ENCODE peak calls at places on chromosomes 1 and 21, in ten cellular contexts. E is CD8-positive, alpha-beta T cell; O is GM23338; B is upper lobe of right lung; Q is cardiac muscle cell; V is suprapubic skin; A is uterus; C is WERI-Rb-1; X is A549; L is lower lobe of right lung. P is an unnamed sample.

GRCh38 chr21:37431243-37431642 is 64.7 kb downstream of the DYRK1A start:
- DNase-seq in E (no peak), O (peak; percentile 35), B (no peak), Q (no peak), V (no peak), A (no peak), C (no peak), X (no peak), L (no peak), P (no peak)

GRCh38 chr1:19287436-19288185 is 959 bp downstream of the AKR7A3 start:
- DNase-seq in E (no peak), O (no peak), B (no peak), Q (no peak), V (no peak), A (no peak), C (no peak), X (no peak), L (no peak), P (no peak)

GRCh38 chr1:93194231-93194630 is 13.7 kb downstream of the CCDC18 start:
- DNase-seq in E (no peak), O (no peak), B (no peak), Q (no peak), V (no peak), A (no peak), C (no peak), X (no peak), L (no peak), P (no peak)

GRCh38 chr1:201358596-201358995 is 18.9 kb downstream of the TNNT2 start:
- DNase-seq in E (no peak), O (no peak), B (peak; percentile 31), Q (peak; percentile 0), V (no peak), A (no peak), C (no peak), X (no peak), L (peak; percentile 6), P (no peak)

GRCh38 chr1:160777486-160778089 is 18.4 kb upstream of the LY9 start:
- DNase-seq in E (peak; percentile 64), O (peak; percentile 84), B (no peak), Q (peak; percentile 55), V (no peak), A (no peak), C (peak; percentile 36), X (peak; percentile 35), L (no peak), P (no peak)

GRCh38 chr1:98388431-98388830 is 273.1 kb upstream of the SNX7 start:
- DNase-seq in E (no peak), O (no peak), B (no peak), Q (no peak), V (no peak), A (no peak), C (no peak), X (no peak), L (no peak), P (no peak)

GRCh38 chr1:116764466-116764896 is 10.3 kb downstream of the CD2 start:
- DNase-seq in E (no peak), O (no peak), B (no peak), Q (no peak), V (no peak), A (no peak), C (no peak), X (no peak), L (no peak), P (no peak)

GRCh38 chr1:58584082-58584895 is 7.2 kb upstream of the TACSTD2 start:
- DNase-seq in E (no peak), O (peak; percentile 26), B (peak; percentile 78), Q (peak; percentile 64), V (no peak), A (peak; percentile 69), C (no peak), X (peak; percentile 66), L (peak; percentile 73), P (no peak)

GRCh38 chr1:170970256-170970655 is 34.9 kb downstream of the MROH9 start:
- DNase-seq in E (no peak), O (no peak), B (no peak), Q (no peak), V (no peak), A (no peak), C (no peak), X (no peak), L (no peak), P (no peak)

GRCh38 chr1:170964506-170964905 is 29.2 kb downstream of the MROH9 start:
- DNase-seq in E (no peak), O (no peak), B (no peak), Q (no peak), V (no peak), A (no peak), C (no peak), X (no peak), L (no peak), P (no peak)

DNA sequence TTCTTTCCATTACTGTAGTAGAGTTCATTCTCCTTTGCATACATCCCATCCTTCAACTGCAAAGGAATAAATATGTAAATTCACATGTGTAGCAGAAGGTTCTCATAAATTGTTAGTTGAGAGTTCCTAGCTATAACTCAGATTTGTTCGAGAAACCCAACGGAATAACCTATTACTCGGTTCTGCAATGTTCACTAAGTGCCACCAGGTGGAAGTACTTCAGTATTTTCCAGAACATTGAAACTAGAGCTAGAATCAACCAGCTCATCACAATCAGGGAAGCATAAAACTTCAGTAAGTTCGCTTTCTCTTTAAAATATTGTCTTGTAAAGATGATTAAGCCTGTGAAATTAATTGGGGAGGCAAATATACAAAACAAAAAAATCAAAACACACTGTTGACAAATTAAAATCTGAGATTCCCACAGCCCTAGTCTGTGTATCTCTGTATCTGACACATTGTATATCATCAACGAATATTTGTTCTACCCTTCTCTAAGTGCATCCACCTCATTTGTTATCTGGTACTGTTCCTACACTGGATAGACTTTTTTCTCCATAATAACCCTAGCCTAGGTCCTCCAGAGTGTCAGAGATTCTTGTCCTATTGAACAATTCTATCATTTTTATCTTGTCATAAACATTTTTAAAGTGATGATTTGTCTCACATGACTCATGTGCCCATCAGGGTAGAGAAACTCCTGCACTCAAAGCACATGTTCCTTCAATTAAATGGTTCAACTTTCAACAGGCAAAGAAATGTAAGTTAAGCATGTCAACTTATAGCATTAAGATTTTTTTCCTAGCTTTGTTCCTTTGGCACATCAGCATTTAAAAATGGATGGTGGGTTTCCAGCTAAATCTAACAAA is 31.9 kb downstream of the MROH9 start:
- DNase-seq in E (no peak), O (peak; percentile 78), B (no peak), Q (peak; percentile 63), V (no peak), A (no peak), C (no peak), X (peak; percentile 33), L (no peak), P (no peak)
- TF ChIP-seq CTCF in E (peak; percentile 37), O (peak; percentile 70), B (peak; percentile 62), Q (peak; percentile 72), V (peak; percentile 59), A (peak; percentile 64), C (no peak), X (peak; percentile 42), L (peak; percentile 60), P (peak; percentile 80)

GRCh38 chr1:66930823-66931174 is 6.0 kb downstream of the MIER1 start:
- DNase-seq in E (no peak), O (no peak), B (no peak), Q (no peak), V (no peak), A (no peak), C (no peak), X (no peak), L (no peak), P (no peak)
- H3K4me3 ChIP-seq in E (peak overlapping the region; percentile 86), O (peak overlapping the region; percentile 67), B (peak overlapping the region; percentile 72), Q (peak overlapping the region; percentile 58), V (peak overlapping the region; percentile 88), A (peak overlapping the region; percentile 78), C (peak overlapping the region; percentile 96), X (peak overlapping the region; percentile 77), L (peak overlapping the region; percentile 76), P (peak overlapping the region; percentile 86)

GRCh38 chr1:228004331-228004871 is 2.4 kb upstream of the WNT3A start:
- DNase-seq in E (peak; percentile 49), O (peak; percentile 79), B (no peak), Q (peak; percentile 47), V (peak; percentile 73), A (peak; percentile 11), C (no peak), X (peak; percentile 54), L (peak; percentile 49), P (no peak)

GRCh38 chr1:228004887-228005462 is 1.8 kb upstream of the WNT3A start:
- DNase-seq in E (peak; percentile 36), O (peak; percentile 43), B (peak; percentile 52), Q (no peak), V (peak; percentile 63), A (no peak), C (no peak), X (no peak), L (no peak), P (no peak)

GRCh38 chr1:228006793-228007053 is at the start of gene WNT3A:
- DNase-seq in E (no peak), O (no peak), B (no peak), Q (no peak), V (no peak), A (no peak), C (no peak), X (no peak), L (no peak), P (no peak)

GRCh38 chr1:228006034-228006792 is 585 bp upstream of the WNT3A start:
- DNase-seq in E (peak; percentile 38), O (peak; percentile 56), B (peak; percentile 62), Q (no peak), V (peak; percentile 63), A (peak; percentile 5), C (no peak), X (no peak), L (no peak), P (no peak)

DNA sequence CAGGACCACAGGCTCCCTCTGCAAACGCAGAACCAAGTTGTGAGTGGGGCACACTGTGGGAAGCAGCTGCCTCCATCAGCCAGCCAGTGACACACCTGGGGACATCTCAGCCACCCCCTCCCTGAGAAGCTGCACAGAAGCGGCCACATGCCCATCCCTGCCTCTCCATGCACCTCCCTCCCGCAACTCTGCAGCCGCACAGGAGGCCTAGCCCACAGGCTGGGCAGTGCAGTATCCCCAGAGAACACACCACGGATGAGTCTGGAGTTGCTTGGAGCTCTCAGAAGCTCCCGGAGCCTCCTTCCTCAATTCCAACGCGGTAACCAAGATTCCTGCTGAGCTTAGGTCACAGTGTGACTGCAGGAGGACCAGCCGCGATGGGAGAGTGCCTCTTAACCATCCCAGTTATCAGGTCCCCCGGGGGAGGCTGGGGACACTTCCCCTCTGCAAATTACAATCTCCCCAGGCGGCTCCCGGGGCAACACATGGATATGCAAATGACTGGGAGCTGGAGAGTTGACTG is 1.2 kb upstream of the WNT3A start:
- DNase-seq in E (peak; percentile 38), O (peak; percentile 31), B (peak; percentile 55), Q (no peak), V (peak; percentile 60), A (no peak), C (no peak), X (peak; percentile 24), L (no peak), P (peak; percentile 16)
- H3K27ac ChIP-seq in E (no peak overlapping the region), O (no peak overlapping the region), B (no peak overlapping the region), Q (no peak overlapping the region), V (no peak overlapping the region), A (no peak overlapping the region), C (no peak overlapping the region), X (no peak overlapping the region), L (no peak overlapping the region), P (no peak overlapping the region)

GRCh38 chr1:109822749-109823542 is 59.2 kb upstream of the EPS8L3 start:
- DNase-seq in E (no peak), O (no peak), B (no peak), Q (no peak), V (no peak), A (no peak), C (no peak), X (no peak), L (no peak), P (no peak)

GRCh38 chr1:109819906-109820305 is 56.2 kb upstream of the EPS8L3 start:
- DNase-seq in E (no peak), O (no peak), B (no peak), Q (no peak), V (no peak), A (no peak), C (no peak), X (no peak), L (no peak), P (no peak)

GRCh38 chr1:109819365-109819764 is 55.6 kb upstream of the EPS8L3 start:
- DNase-seq in E (no peak), O (no peak), B (no peak), Q (no peak), V (no peak), A (no peak), C (no peak), X (no peak), L (no peak), P (no peak)

GRCh38 chr1:109821831-109822745 is 58.4 kb upstream of the EPS8L3 start:
- DNase-seq in E (no peak), O (no peak), B (no peak), Q (no peak), V (no peak), A (no peak), C (no peak), X (peak; percentile 58), L (peak; percentile 73), P (no peak)

GRCh38 chr1:109821221-109821669 is 57.5 kb upstream of the EPS8L3 start:
- DNase-seq in E (no peak), O (no peak), B (peak; percentile 87), Q (no peak), V (peak; percentile 84), A (peak; percentile 49), C (no peak), X (peak; percentile 70), L (peak; percentile 84), P (no peak)
- TF ChIP-seq CTCF in E (no peak), O (no peak), B (no peak), Q (no peak), V (no peak), A (no peak), C (no peak), X (no peak), L (no peak), P (no peak)